ENCODE peak calls at places on chromosomes 13 and 19, in four cellular contexts. J is HCT116, T is K562, W is HepG2. Q is an unnamed sample.

GRCh38 chr13:99982021-99982740 is 597 bp downstream of the ZIC2 start:
- DNase-seq in J (no peak), W (no peak), T (peak; percentile 35), Q (no peak)

GRCh38 chr13:75760182-75760981 is 124.3 kb downstream of the LMO7 start:
- DNase-seq in J (peak; percentile 37), T (no peak), W (peak; percentile 98), Q (no peak)

GRCh38 chr13:62320129-62320724 is 904.6 kb upstream of the PCDH20 start:
- DNase-seq in W (peak; percentile 22), J (peak; percentile 46), T (peak; percentile 1), Q (peak; percentile 12)

GRCh38 chr13:102904408-102904862 is 58.6 kb downstream of the ERCC5 start:
- DNase-seq in W (no peak), J (no peak), T (no peak), Q (no peak)

GRCh38 chr19:42412223-42412622 is 15.0 kb downstream of the LIPE start:
- DNase-seq in J (no peak), T (no peak), W (no peak), Q (no peak)

GRCh38 chr13:107586216-107586615 is 629.1 kb downstream of the LIG4 start:
- DNase-seq in T (no peak), J (no peak), W (no peak), Q (no peak)

GRCh38 chr19:19538077-19538764 is at the start of gene CILP2:
- DNase-seq in W (no peak), J (no peak), T (no peak), Q (no peak)

GRCh38 chr19:56156768-56157167 is 15.7 kb downstream of the ZNF444 start:
- DNase-seq in W (no peak), T (no peak), J (no peak), Q (no peak)

GRCh38 chr19:30063184-30064020 is 121.4 kb downstream of the URI1 start:
- DNase-seq in T (no peak), W (no peak), J (no peak), Q (no peak)

GRCh38 chr13:45219938-45220375 is 19.1 kb upstream of the KCTD4 start:
- DNase-seq in W (no peak), J (peak; percentile 94), T (no peak), Q (peak; percentile 53)

GRCh38 chr13:49553888-49554287 is 31.5 kb downstream of the RCBTB1 start:
- DNase-seq in T (no peak), W (no peak), J (no peak), Q (no peak)

GRCh38 chr13:33394294-33394932 is 108.9 kb upstream of the STARD13 start:
- DNase-seq in T (no peak), W (no peak), J (no peak), Q (no peak)

GRCh38 chr13:73945871-73946270 is 188.3 kb downstream of the KLF12 start:
- DNase-seq in J (no peak), T (no peak), W (no peak), Q (no peak)

GRCh38 chr13:114153485-114154080 is 21.2 kb upstream of the RASA3 start:
- DNase-seq in W (no peak), J (no peak), T (no peak), Q (no peak)

GRCh38 chr13:110628477-110628793 is 13.1 kb downstream of the NAXD start:
- DNase-seq in W (no peak), J (no peak), T (no peak), Q (no peak)

DNA sequence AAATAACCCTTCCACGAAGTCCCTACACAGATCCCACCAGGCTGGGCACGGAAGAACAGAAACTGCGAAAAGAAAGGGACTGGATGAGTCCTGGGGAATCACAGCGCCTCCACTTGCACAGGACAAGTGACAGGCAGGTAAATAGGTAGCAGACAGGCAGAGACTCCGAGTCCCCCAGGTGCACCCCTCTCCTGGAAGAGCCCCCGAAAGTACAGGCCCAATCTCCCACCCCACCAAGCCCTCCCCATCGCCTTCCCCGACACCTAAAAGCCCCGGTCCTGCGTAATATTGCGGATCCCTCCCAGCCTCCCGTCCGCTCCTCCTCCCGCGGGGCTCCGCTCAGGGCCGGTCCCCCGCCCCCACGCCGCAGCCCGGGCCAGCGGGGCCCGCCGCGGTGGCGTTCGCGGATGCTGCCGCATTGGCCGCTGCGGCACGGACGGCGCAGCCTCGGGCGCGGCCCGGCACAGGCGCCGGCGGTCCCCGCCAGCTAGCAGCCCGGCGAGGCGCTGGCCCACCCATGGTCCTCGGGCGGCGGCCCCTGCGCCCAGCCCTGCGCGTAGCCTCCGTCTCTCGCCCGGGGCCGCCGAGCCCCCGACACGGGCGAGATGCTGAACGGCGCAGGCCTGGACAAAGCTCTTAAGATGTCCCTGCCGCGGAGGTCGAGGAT is at the start of gene ATP8A2:
- DNase-seq in W (no peak), T (peak; percentile 24), J (no peak), Q (no peak)
- TF ChIP-seq TCF7L2 in W (no peak), T (no peak), J (no peak), Q (no peak)

GRCh38 chr19:48474084-48474592 is 5.0 kb downstream of the CYTH2 start:
- DNase-seq in T (no peak), J (no peak), W (no peak), Q (no peak)
- TF ChIP-seq TCF7L2 in T (no peak), J (no peak), W (no peak), Q (no peak)

DNA sequence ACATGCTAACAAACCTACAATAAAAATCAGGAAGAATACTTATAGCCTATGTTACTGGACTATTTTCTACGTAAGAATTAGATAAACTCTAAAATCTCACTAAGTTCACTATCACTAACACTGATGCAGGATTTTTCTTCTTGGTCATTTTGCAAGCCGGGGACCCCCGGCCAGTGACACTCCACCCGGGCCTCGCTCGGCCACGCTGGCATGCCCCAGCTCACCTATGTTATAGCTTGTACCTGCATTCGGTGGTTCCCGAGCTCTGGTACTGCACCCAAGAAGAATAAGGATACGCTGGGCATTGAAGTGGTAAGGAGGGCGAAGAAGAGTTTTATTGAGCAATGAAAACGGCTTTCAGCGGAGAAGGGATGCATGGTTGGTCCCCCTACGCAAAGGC is 245.3 kb upstream of the NBEA start:
- DNase-seq in W (no peak), T (no peak), J (no peak), Q (no peak)
- TF ChIP-seq TCF7L2 in W (no peak), T (no peak), J (no peak), Q (no peak)

GRCh38 chr19:3358392-3358918 is 7.9 kb upstream of the NFIC start:
- DNase-seq in W (no peak), J (no peak), T (no peak), Q (no peak)
- TF ChIP-seq TCF7L2 in W (no peak), J (no peak), T (no peak), Q (no peak)

GRCh38 chr19:40512473-40513344 is 45.9 kb downstream of the SPTBN4 start:
- DNase-seq in W (no peak), J (no peak), T (no peak), Q (no peak)
- TF ChIP-seq TCF7L2 in W (no peak), J (no peak), T (no peak), Q (no peak)

GRCh38 chr19:35533201-35533821 is at the start of gene GAPDHS:
- DNase-seq in W (no peak), T (peak; percentile 41), J (no peak), Q (no peak)

GRCh38 chr19:35529241-35530218 is 1.4 kb upstream of the SBSN start:
- DNase-seq in T (no peak), J (no peak), W (no peak), Q (no peak)

GRCh38 chr19:35533822-35534521 is 716 bp downstream of the GAPDHS start:
- DNase-seq in T (peak; percentile 29), W (peak; percentile 23), J (no peak), Q (no peak)

GRCh38 chr19:35528218-35529038 is at the start of gene SBSN:
- DNase-seq in T (no peak), W (no peak), J (no peak), Q (no peak)

DNA sequence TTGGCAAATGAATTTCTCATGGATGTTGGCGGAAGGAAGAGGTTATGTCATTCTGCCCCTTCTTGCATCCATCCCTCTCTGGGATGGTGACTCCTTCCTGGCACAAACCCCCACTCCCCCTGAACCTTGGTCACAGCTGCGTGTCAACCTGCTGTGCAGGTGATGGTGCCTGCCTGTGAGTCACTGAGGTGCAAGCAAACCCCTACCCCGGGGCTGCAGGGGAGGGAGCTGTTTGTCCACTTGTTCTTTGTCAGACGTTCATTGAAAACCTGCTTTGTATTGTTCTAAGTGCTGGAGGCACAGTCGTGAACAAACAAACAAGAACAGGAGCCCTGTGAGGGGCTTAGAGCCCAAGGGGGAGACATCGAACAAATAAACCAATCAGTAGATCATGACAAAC is 2.0 kb upstream of the GAPDHS start:
- DNase-seq in J (no peak), T (no peak), W (no peak), Q (no peak)
- TF ChIP-seq TCF7L2 in J (no peak), T (no peak), W (no peak), Q (no peak)

GRCh38 chr13:29923554-29924481 is 73.4 kb upstream of the UBL3 start:
- DNase-seq in J (peak; percentile 93), W (peak; percentile 99), T (peak; percentile 61), Q (peak; percentile 79)
- TF ChIP-seq TCF7L2 in J (peak; percentile 49), W (no peak), T (no peak), Q (no peak)

DNA sequence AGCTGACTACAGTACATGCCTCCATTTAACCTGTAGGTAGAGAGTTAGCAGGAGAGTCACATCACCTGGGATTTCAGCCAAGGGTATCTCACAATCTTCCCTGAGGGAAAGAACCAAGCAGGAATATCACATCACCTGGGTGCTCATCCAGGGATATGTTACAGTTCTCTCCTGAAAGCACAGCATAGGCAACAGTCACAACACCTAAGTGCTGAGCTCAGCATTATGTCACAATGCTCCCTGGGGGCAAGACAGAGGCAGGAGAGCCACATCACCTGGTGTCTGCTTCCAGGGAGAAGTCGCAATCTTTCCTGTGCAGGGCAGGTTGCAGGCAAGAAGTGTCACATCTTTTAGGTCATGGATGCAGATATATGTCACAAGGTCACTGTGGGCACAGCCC is 9.4 kb upstream of the ZNF91 start:
- DNase-seq in T (no peak), J (no peak), W (no peak), Q (no peak)
- TF ChIP-seq TCF7L2 in T (no peak), J (no peak), W (no peak), Q (no peak)

DNA sequence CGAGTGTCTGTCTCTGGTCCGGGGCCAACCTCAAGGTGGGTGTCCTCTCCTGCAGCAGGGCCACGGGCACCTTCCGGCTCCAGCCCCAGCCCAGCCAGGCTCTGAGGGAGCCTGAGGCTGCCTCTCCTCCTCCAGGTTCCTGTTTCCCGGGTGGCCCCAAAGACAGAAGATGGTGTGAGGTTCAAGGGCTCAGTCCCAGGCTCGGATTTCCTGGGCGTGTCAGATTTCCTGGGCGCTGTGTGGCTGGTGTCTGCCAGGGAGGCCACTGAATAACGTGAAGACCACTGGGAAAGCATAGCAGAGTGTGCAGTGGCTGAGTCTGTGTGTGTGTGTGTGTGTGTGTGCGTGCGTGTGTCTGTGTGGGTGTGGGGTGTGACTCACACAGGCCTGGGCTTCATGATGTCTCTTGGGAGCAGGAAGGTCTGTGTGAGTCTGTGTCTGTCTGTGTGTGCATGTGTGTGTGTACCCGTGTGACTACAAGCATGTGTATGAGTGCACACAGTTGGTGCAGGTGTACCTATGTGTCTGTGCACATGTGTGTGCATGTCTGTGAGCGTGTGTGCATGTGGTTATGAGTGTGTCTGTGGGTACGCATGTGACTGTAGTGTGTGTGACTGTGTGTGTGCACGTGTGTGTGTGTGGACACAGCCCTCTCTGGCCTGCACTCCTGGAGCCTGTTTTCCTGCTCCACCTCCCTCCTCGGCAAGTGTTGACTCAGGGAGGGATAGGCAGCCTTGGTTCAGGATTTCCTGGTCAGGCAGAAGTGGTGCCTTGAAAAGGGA is 28.3 kb downstream of the CEBPA start:
- DNase-seq in J (peak; percentile 24), T (peak; percentile 14), W (peak; percentile 56), Q (no peak)
- TF ChIP-seq TCF7L2 in J (no peak), T (no peak), W (no peak), Q (no peak)